ENCODE peak calls at places on chromosomes 13 and 19, in five cellular contexts. One of them, this sample, is unnamed.

GRCh38 chr19:46824887-46825730 is 25.5 kb downstream of the AP2S1 start:
- DNase-seq in hepatocyte: no peak
- DNase-seq in lower lobe of right lung: peak; percentile 69
- DNase-seq in prostate gland: no peak
- DNase-seq in cardiac muscle cell: no peak
- DNase-seq in this sample: no peak

GRCh38 chr13:89514534-89515312 is 1832.8 kb upstream of the MIR17HG start:
- DNase-seq in hepatocyte: peak; percentile 4
- DNase-seq in lower lobe of right lung: no peak
- DNase-seq in prostate gland: no peak
- DNase-seq in cardiac muscle cell: peak; percentile 33
- DNase-seq in this sample: peak; percentile 92

GRCh38 chr13:112819111-112819510 is 129.3 kb downstream of the ATP11A start:
- DNase-seq in hepatocyte: no peak
- DNase-seq in lower lobe of right lung: no peak
- DNase-seq in prostate gland: no peak
- DNase-seq in cardiac muscle cell: no peak
- DNase-seq in this sample: no peak

GRCh38 chr19:45693168-45693788 is 812 bp downstream of the QPCTL start:
- DNase-seq in hepatocyte: peak; percentile 89
- DNase-seq in lower lobe of right lung: peak; percentile 85
- DNase-seq in prostate gland: peak; percentile 81
- DNase-seq in cardiac muscle cell: peak; percentile 74
- DNase-seq in this sample: peak; percentile 15

GRCh38 chr19:53192771-53193533 is at the start of gene ZNF665:
- DNase-seq in hepatocyte: peak; percentile 93
- DNase-seq in lower lobe of right lung: peak; percentile 94
- DNase-seq in prostate gland: peak; percentile 87
- DNase-seq in cardiac muscle cell: peak; percentile 90
- DNase-seq in this sample: peak; percentile 46

GRCh38 chr19:29309637-29310036 is 96.7 kb upstream of the UQCRFS1 start:
- DNase-seq in hepatocyte: no peak
- DNase-seq in lower lobe of right lung: no peak
- DNase-seq in prostate gland: no peak
- DNase-seq in cardiac muscle cell: no peak
- DNase-seq in this sample: no peak

GRCh38 chr13:22648325-22648758 is 532.4 kb upstream of the SGCG start:
- DNase-seq in hepatocyte: peak; percentile 44
- DNase-seq in lower lobe of right lung: no peak
- DNase-seq in prostate gland: no peak
- DNase-seq in cardiac muscle cell: no peak
- DNase-seq in this sample: no peak

GRCh38 chr19:46069841-46070341 is 29.1 kb upstream of the IGFL4 start:
- DNase-seq in hepatocyte: peak; percentile 69
- DNase-seq in lower lobe of right lung: no peak
- DNase-seq in prostate gland: no peak
- DNase-seq in cardiac muscle cell: peak; percentile 95
- DNase-seq in this sample: peak; percentile 91

GRCh38 chr13:80133631-80134083 is 207.3 kb downstream of the SPRY2 start:
- DNase-seq in hepatocyte: no peak
- DNase-seq in lower lobe of right lung: no peak
- DNase-seq in prostate gland: no peak
- DNase-seq in cardiac muscle cell: no peak
- DNase-seq in this sample: no peak

GRCh38 chr13:23147827-23148226 is 33.0 kb upstream of the SGCG start:
- DNase-seq in hepatocyte: no peak
- DNase-seq in lower lobe of right lung: no peak
- DNase-seq in prostate gland: no peak
- DNase-seq in cardiac muscle cell: no peak
- DNase-seq in this sample: no peak

GRCh38 chr13:42110410-42111155 is 62.1 kb downstream of the DGKH start:
- DNase-seq in hepatocyte: peak; percentile 76
- DNase-seq in lower lobe of right lung: no peak
- DNase-seq in prostate gland: peak; percentile 44
- DNase-seq in cardiac muscle cell: peak; percentile 88
- DNase-seq in this sample: peak; percentile 65

DNA sequence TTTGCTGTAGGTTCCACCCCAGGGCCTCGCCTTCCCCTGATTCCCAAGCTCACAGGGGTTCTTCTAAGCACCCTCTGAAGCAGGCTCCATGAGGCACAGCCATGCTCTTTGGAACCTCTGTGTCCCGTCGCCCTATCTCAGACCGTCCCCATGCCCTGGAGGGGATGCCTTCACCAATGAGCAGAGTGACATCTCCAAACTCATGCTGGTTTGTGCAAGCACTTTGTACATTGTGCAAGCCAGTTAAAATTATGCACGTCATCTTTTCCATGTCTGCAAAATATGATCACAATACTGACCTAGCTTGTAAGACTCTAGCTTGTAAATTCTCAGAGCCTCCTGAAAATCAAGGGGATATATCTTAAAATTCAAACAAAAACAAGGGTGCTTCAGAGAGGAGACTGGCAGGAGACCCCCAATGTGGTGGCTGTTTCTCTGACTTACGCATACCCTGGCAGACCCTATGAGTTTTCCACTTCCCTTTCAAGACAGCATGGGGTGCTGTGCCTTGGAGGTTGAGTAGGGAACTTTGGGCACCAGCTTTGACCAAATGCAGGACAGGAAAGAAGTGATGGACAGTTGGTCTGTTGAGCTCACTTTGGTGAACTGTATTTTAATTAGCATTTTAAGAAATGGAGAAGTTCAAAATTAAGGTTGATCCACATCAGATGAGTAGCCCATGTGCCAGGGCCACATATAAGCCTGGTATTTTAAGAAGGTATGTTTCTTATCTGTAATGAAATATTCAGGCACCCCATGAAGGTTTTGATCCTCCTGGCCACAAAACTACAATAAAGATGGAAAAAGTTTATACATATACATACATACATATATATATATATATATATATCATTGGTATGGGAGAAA is 46.2 kb upstream of the RAP2A start:
- DNase-seq in hepatocyte: no peak
- DNase-seq in lower lobe of right lung: no peak
- DNase-seq in prostate gland: no peak
- DNase-seq in cardiac muscle cell: no peak
- DNase-seq in this sample: no peak
- H3K4me1 ChIP-seq in hepatocyte: peaks cover 6% of the 10 kb centered on the region
- H3K4me1 ChIP-seq in lower lobe of right lung: peaks cover 27% of the 10 kb centered on the region
- H3K4me1 ChIP-seq in prostate gland: no peaks in the 10 kb centered on the region
- H3K4me1 ChIP-seq in cardiac muscle cell: peaks cover 31% of the 10 kb centered on the region
- H3K4me1 ChIP-seq in this sample: no peaks in the 10 kb centered on the region

GRCh38 chr13:32032780-32033179 is 1.2 kb downstream of the FRY start:
- DNase-seq in hepatocyte: no peak
- DNase-seq in lower lobe of right lung: no peak
- DNase-seq in prostate gland: no peak
- DNase-seq in cardiac muscle cell: no peak
- DNase-seq in this sample: no peak

GRCh38 chr13:32029684-32030083 is 1.9 kb upstream of the FRY start:
- DNase-seq in hepatocyte: no peak
- DNase-seq in lower lobe of right lung: no peak
- DNase-seq in prostate gland: no peak
- DNase-seq in cardiac muscle cell: no peak
- DNase-seq in this sample: no peak

GRCh38 chr13:32033744-32034143 is 2.2 kb downstream of the FRY start:
- DNase-seq in hepatocyte: no peak
- DNase-seq in lower lobe of right lung: no peak
- DNase-seq in prostate gland: no peak
- DNase-seq in cardiac muscle cell: no peak
- DNase-seq in this sample: peak; percentile 39

GRCh38 chr13:32031815-32032345 is 306 bp downstream of the FRY start:
- DNase-seq in hepatocyte: no peak
- DNase-seq in lower lobe of right lung: no peak
- DNase-seq in prostate gland: no peak
- DNase-seq in cardiac muscle cell: no peak
- DNase-seq in this sample: no peak

DNA sequence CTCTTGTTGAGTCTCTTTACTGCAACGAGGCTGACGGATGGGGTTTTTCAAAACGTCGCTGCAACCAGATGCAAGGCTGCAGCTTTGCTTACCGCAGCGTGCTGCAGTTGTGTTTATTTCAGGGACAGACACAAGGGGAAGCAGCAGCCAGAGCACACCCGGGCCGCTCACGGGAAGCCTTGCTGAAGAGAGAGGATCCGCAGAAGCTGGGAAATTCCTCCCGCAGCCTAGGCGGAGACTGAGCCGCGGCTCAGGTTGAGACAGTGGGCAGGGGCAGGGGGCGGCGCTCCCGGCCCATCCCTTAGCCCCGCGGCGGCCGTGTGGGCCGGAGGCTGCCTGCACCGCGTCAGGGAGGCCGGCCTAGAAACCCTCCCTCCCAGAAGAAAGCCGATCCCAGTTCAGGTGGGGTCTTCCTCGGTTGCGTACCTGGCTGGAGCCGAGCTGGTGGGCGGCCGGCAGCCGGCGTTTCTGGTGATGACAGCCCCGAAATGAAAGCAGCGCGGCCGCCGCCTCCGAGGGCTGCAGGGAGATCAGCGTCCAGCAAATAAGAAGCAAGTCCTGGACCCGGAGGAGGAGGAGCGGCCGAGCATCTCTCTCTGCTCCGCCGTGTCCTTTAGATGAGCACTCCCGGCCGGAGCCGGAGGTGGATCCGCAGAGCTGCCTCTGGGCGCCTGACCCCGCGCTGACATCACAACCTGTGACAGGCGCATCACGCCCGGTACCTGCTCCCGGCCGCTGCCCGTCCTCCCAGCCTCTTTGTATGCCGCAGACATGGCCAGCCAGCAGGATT is at the start of gene FRY:
- DNase-seq in hepatocyte: peak; percentile 83
- DNase-seq in lower lobe of right lung: peak; percentile 81
- DNase-seq in prostate gland: peak; percentile 56
- DNase-seq in cardiac muscle cell: peak; percentile 64
- DNase-seq in this sample: no peak
- TF ChIP-seq CTCF in hepatocyte: peak; percentile 14
- TF ChIP-seq CTCF in lower lobe of right lung: no peak
- TF ChIP-seq CTCF in prostate gland: no peak
- TF ChIP-seq CTCF in cardiac muscle cell: peak; percentile 24
- TF ChIP-seq CTCF in this sample: no peak

DNA sequence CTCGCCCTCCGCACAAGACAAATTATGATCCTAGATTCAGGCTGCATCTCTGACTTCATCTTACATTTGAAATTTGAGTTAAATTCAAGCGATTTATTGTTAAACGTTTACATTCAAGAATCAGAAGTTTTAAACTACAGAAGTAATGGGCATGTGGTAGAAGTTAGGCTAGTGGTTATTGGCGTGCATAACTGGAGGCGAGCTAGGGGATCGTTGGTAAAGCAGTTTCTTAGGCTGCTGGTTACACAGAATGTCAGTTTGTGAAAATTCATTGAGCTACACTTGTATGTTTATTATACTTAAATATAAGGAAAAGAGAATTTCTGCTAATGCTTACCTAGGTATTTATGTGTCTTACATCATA is 733 bp upstream of the CDX2 start:
- DNase-seq in hepatocyte: no peak
- DNase-seq in lower lobe of right lung: no peak
- DNase-seq in prostate gland: no peak
- DNase-seq in cardiac muscle cell: no peak
- DNase-seq in this sample: no peak
- H3K27me3 ChIP-seq in hepatocyte: peaks cover 98% of the 10 kb centered on the region
- H3K27me3 ChIP-seq in lower lobe of right lung: peaks cover 100% of the 10 kb centered on the region
- H3K27me3 ChIP-seq in prostate gland: peaks cover 59% of the 10 kb centered on the region
- H3K27me3 ChIP-seq in cardiac muscle cell: peaks cover 100% of the 10 kb centered on the region
- H3K27me3 ChIP-seq in this sample: peaks cover 100% of the 10 kb centered on the region

GRCh38 chr13:33642374-33643065 is 175.4 kb upstream of the RFC3 start:
- DNase-seq in hepatocyte: peak; percentile 78
- DNase-seq in lower lobe of right lung: no peak
- DNase-seq in prostate gland: no peak
- DNase-seq in cardiac muscle cell: peak; percentile 95
- DNase-seq in this sample: peak; percentile 87

GRCh38 chr13:33637978-33638743 is 179.8 kb upstream of the RFC3 start:
- DNase-seq in hepatocyte: no peak
- DNase-seq in lower lobe of right lung: no peak
- DNase-seq in prostate gland: no peak
- DNase-seq in cardiac muscle cell: peak; percentile 37
- DNase-seq in this sample: peak; percentile 89

GRCh38 chr13:33639640-33640080 is 178.3 kb upstream of the RFC3 start:
- DNase-seq in hepatocyte: no peak
- DNase-seq in lower lobe of right lung: no peak
- DNase-seq in prostate gland: no peak
- DNase-seq in cardiac muscle cell: no peak
- DNase-seq in this sample: peak; percentile 95

GRCh38 chr13:33639158-33639557 is 178.8 kb upstream of the RFC3 start:
- DNase-seq in hepatocyte: peak; percentile 62
- DNase-seq in lower lobe of right lung: no peak
- DNase-seq in prostate gland: no peak
- DNase-seq in cardiac muscle cell: peak; percentile 90
- DNase-seq in this sample: no peak

GRCh38 chr13:33640832-33641231 is 177.1 kb upstream of the RFC3 start:
- DNase-seq in hepatocyte: no peak
- DNase-seq in lower lobe of right lung: no peak
- DNase-seq in prostate gland: no peak
- DNase-seq in cardiac muscle cell: no peak
- DNase-seq in this sample: no peak
- H3K4me1 ChIP-seq in hepatocyte: peaks cover 32% of the 10 kb centered on the region
- H3K4me1 ChIP-seq in lower lobe of right lung: peaks cover 41% of the 10 kb centered on the region
- H3K4me1 ChIP-seq in prostate gland: no peaks in the 10 kb centered on the region
- H3K4me1 ChIP-seq in cardiac muscle cell: no peaks in the 10 kb centered on the region
- H3K4me1 ChIP-seq in this sample: peaks cover 48% of the 10 kb centered on the region

DNA sequence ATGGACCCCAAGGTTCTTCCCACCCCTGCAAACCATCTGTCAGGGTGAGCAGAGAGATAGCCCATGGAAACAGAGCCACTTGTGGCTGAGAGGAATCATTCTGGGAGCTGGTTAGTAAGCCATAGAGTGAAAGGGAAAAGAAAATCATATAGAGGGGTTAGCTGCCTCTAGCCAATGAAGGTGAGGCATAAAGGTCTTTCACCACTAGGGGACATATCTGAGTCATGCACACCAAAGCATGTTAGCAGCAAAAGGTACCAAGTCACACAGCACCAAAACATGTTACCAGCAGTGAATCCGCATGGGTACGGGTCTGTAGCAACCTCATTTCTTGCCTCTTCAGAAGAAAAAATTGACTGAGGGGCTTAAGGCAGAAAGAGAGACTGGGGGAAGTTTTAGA is 76.7 kb upstream of the ZNF43 start:
- DNase-seq in hepatocyte: no peak
- DNase-seq in lower lobe of right lung: no peak
- DNase-seq in prostate gland: no peak
- DNase-seq in cardiac muscle cell: no peak
- DNase-seq in this sample: no peak
- TF ChIP-seq CTCF in hepatocyte: no peak
- TF ChIP-seq CTCF in lower lobe of right lung: no peak
- TF ChIP-seq CTCF in prostate gland: no peak
- TF ChIP-seq CTCF in cardiac muscle cell: no peak
- TF ChIP-seq CTCF in this sample: peak; percentile 3

GRCh38 chr19:3412066-3412465 is 45.7 kb downstream of the NFIC start:
- DNase-seq in hepatocyte: no peak
- DNase-seq in lower lobe of right lung: no peak
- DNase-seq in prostate gland: no peak
- DNase-seq in cardiac muscle cell: no peak
- DNase-seq in this sample: no peak
- H3K27me3 ChIP-seq in hepatocyte: no peaks in the 10 kb centered on the region
- H3K27me3 ChIP-seq in lower lobe of right lung: no peaks in the 10 kb centered on the region
- H3K27me3 ChIP-seq in prostate gland: no peaks in the 10 kb centered on the region
- H3K27me3 ChIP-seq in cardiac muscle cell: no peaks in the 10 kb centered on the region
- H3K27me3 ChIP-seq in this sample: no peaks in the 10 kb centered on the region

DNA sequence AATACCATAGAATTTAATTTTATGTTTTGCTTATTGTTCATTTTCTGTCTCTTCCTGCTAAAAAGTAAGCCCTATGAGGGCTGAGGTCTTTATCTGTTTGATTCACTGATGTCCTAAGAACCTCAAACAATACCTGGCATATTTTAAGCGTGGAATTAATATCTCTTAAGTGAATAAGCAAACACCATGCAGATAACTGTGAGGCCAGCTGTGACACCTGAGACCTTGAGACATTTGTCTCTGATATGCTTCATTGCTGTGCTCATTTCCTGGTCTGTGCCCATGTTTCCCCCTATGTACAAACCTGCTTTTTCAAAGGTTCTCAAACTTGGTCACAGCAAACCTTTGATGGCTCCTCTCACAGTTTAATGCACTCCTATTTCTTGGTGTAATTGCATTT is 254.6 kb downstream of the COG6 start:
- DNase-seq in hepatocyte: no peak
- DNase-seq in lower lobe of right lung: no peak
- DNase-seq in prostate gland: no peak
- DNase-seq in cardiac muscle cell: no peak
- DNase-seq in this sample: no peak
- H3K4me1 ChIP-seq in hepatocyte: no peaks in the 10 kb centered on the region
- H3K4me1 ChIP-seq in lower lobe of right lung: peaks cover 5% of the 10 kb centered on the region
- H3K4me1 ChIP-seq in prostate gland: no peaks in the 10 kb centered on the region
- H3K4me1 ChIP-seq in cardiac muscle cell: peaks cover 9% of the 10 kb centered on the region
- H3K4me1 ChIP-seq in this sample: peaks cover 14% of the 10 kb centered on the region